ENCODE peak calls at places on chromosomes 7 and 10, in six cellular contexts. One of them, this sample, is unnamed.
A peak's percentile ranks its signal among the peaks of the same experiment; 100 is the strongest.

GRCh38 chr7:150738092-150739044 is 1.1 kb downstream of the GIMAP5 start:
- DNase-seq in HCT116: peak; percentile 26
- DNase-seq in endothelial cell of umbilical vein: peak; percentile 80
- DNase-seq in GM12878: no peak
- DNase-seq in A549: no peak
- DNase-seq in K562: no peak
- DNase-seq in this sample: no peak

GRCh38 chr7:47557986-47558670 is 23.8 kb downstream of the TNS3 start:
- DNase-seq in GM12878: no peak
- DNase-seq in A549: no peak
- DNase-seq in endothelial cell of umbilical vein: no peak
- DNase-seq in HCT116: peak; percentile 46
- DNase-seq in K562: no peak
- DNase-seq in this sample: no peak

GRCh38 chr7:133688483-133689239 is 435.8 kb downstream of the EXOC4 start:
- DNase-seq in A549: no peak
- DNase-seq in endothelial cell of umbilical vein: no peak
- DNase-seq in K562: no peak
- DNase-seq in GM12878: no peak
- DNase-seq in HCT116: no peak
- DNase-seq in this sample: peak; percentile 71

GRCh38 chr7:152395115-152395514 is 40.7 kb downstream of the KMT2C start:
- DNase-seq in K562: no peak
- DNase-seq in A549: peak; percentile 35
- DNase-seq in GM12878: no peak
- DNase-seq in endothelial cell of umbilical vein: no peak
- DNase-seq in HCT116: no peak
- DNase-seq in this sample: peak; percentile 48

GRCh38 chr7:43193905-43194304 is 81.5 kb downstream of the HECW1 start:
- DNase-seq in GM12878: no peak
- DNase-seq in K562: no peak
- DNase-seq in A549: no peak
- DNase-seq in HCT116: no peak
- DNase-seq in endothelial cell of umbilical vein: no peak
- DNase-seq in this sample: no peak

GRCh38 chr7:32336726-32337125 is 153.5 kb downstream of the LSM5 start:
- DNase-seq in K562: no peak
- DNase-seq in GM12878: no peak
- DNase-seq in endothelial cell of umbilical vein: no peak
- DNase-seq in HCT116: no peak
- DNase-seq in A549: peak; percentile 15
- DNase-seq in this sample: no peak

GRCh38 chr7:41203542-41203941 is 499.3 kb downstream of the INHBA start:
- DNase-seq in HCT116: no peak
- DNase-seq in endothelial cell of umbilical vein: no peak
- DNase-seq in GM12878: no peak
- DNase-seq in A549: no peak
- DNase-seq in K562: no peak
- DNase-seq in this sample: no peak

GRCh38 chr10:17033529-17034250 is 95.9 kb downstream of the CUBN start:
- DNase-seq in K562: no peak
- DNase-seq in endothelial cell of umbilical vein: no peak
- DNase-seq in HCT116: no peak
- DNase-seq in A549: no peak
- DNase-seq in GM12878: no peak
- DNase-seq in this sample: no peak

GRCh38 chr10:135601-136464 is 578 bp downstream of the ZMYND11 start:
- DNase-seq in K562: peak; percentile 43
- DNase-seq in HCT116: no peak
- DNase-seq in GM12878: no peak
- DNase-seq in endothelial cell of umbilical vein: peak; percentile 64
- DNase-seq in A549: peak; percentile 64
- DNase-seq in this sample: peak; percentile 79

GRCh38 chr7:102111063-102111757 is 175.5 kb upstream of the SH2B2 start:
- DNase-seq in GM12878: no peak
- DNase-seq in HCT116: no peak
- DNase-seq in K562: no peak
- DNase-seq in A549: no peak
- DNase-seq in endothelial cell of umbilical vein: no peak
- DNase-seq in this sample: no peak

GRCh38 chr10:76245951-76246495 is 814.6 kb downstream of the LRMDA start:
- DNase-seq in K562: no peak
- DNase-seq in HCT116: no peak
- DNase-seq in GM12878: no peak
- DNase-seq in A549: no peak
- DNase-seq in endothelial cell of umbilical vein: no peak
- DNase-seq in this sample: no peak

GRCh38 chr7:94654764-94655561 is 970 bp downstream of the SGCE start:
- DNase-seq in endothelial cell of umbilical vein: peak; percentile 42
- DNase-seq in HCT116: no peak
- DNase-seq in K562: no peak
- DNase-seq in A549: peak; percentile 42
- DNase-seq in GM12878: no peak
- DNase-seq in this sample: no peak

GRCh38 chr10:120978589-120979252 is 127.6 kb downstream of the WDR11 start:
- DNase-seq in GM12878: no peak
- DNase-seq in HCT116: no peak
- DNase-seq in A549: no peak
- DNase-seq in endothelial cell of umbilical vein: no peak
- DNase-seq in K562: no peak
- DNase-seq in this sample: no peak

GRCh38 chr10:131773321-131773988 is 127.4 kb upstream of the PPP2R2D start:
- DNase-seq in endothelial cell of umbilical vein: no peak
- DNase-seq in A549: no peak
- DNase-seq in K562: no peak
- DNase-seq in HCT116: no peak
- DNase-seq in GM12878: no peak
- DNase-seq in this sample: no peak

GRCh38 chr10:91798736-91799579 is 732 bp downstream of the TNKS2 start:
- DNase-seq in A549: peak; percentile 26
- DNase-seq in endothelial cell of umbilical vein: peak; percentile 65
- DNase-seq in K562: no peak
- DNase-seq in GM12878: no peak
- DNase-seq in HCT116: peak; percentile 36
- DNase-seq in this sample: peak; percentile 83

GRCh38 chr10:1061930-1062769 is 6.0 kb downstream of the WDR37 start:
- DNase-seq in HCT116: no peak
- DNase-seq in A549: no peak
- DNase-seq in endothelial cell of umbilical vein: peak; percentile 71
- DNase-seq in GM12878: no peak
- DNase-seq in K562: no peak
- DNase-seq in this sample: no peak

GRCh38 chr7:158239290-158239981 is 348.2 kb downstream of the PTPRN2 start:
- DNase-seq in GM12878: no peak
- DNase-seq in A549: no peak
- DNase-seq in endothelial cell of umbilical vein: no peak
- DNase-seq in HCT116: no peak
- DNase-seq in K562: peak; percentile 7
- DNase-seq in this sample: no peak

GRCh38 chr7:137981175-137981574 is 20.7 kb downstream of the CREB3L2 start:
- DNase-seq in K562: no peak
- DNase-seq in HCT116: no peak
- DNase-seq in GM12878: no peak
- DNase-seq in A549: peak; percentile 13
- DNase-seq in endothelial cell of umbilical vein: no peak
- DNase-seq in this sample: no peak

GRCh38 chr10:43389867-43390266 is 18.4 kb downstream of the FXYD4 start:
- DNase-seq in K562: no peak
- DNase-seq in endothelial cell of umbilical vein: no peak
- DNase-seq in GM12878: no peak
- DNase-seq in HCT116: no peak
- DNase-seq in A549: no peak
- DNase-seq in this sample: no peak

GRCh38 chr7:118264836-118265235 is 40.3 kb downstream of the ANKRD7 start:
- DNase-seq in endothelial cell of umbilical vein: no peak
- DNase-seq in A549: no peak
- DNase-seq in HCT116: no peak
- DNase-seq in GM12878: no peak
- DNase-seq in K562: no peak
- DNase-seq in this sample: peak; percentile 68

GRCh38 chr10:123183724-123184123 is 29.5 kb downstream of the BUB3 start:
- DNase-seq in GM12878: no peak
- DNase-seq in A549: no peak
- DNase-seq in HCT116: no peak
- DNase-seq in K562: no peak
- DNase-seq in endothelial cell of umbilical vein: no peak
- DNase-seq in this sample: no peak

GRCh38 chr7:94679341-94679740 is 23.4 kb upstream of the SGCE start:
- DNase-seq in K562: no peak
- DNase-seq in GM12878: no peak
- DNase-seq in A549: no peak
- DNase-seq in HCT116: no peak
- DNase-seq in endothelial cell of umbilical vein: no peak
- DNase-seq in this sample: no peak

GRCh38 chr10:124308351-124308645 is 110.4 kb downstream of the OAT start:
- DNase-seq in GM12878: no peak
- DNase-seq in K562: no peak
- DNase-seq in HCT116: no peak
- DNase-seq in A549: no peak
- DNase-seq in endothelial cell of umbilical vein: no peak
- DNase-seq in this sample: no peak

DNA sequence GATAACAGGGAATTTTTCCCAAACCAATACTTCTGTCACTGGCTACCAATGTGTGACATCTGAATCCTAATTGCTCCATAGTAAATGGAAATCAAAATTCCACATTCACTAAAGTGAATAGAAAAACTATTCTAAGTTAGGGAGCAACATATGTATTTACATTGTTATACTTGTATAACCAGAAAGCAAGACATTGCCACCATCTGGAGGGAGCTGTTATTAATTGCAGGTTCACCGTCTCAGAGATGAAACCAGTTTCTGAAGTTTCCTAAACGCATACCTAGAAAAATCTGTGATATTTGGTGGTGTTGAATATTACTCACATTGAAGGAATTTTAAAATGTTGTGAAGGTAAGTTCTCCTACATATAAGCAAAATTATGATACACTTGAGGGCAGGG is 390.1 kb downstream of the NXPH1 start:
- DNase-seq in HCT116: no peak
- DNase-seq in endothelial cell of umbilical vein: no peak
- DNase-seq in GM12878: no peak
- DNase-seq in K562: no peak
- DNase-seq in A549: peak; percentile 5
- DNase-seq in this sample: peak; percentile 6
- TF ChIP-seq CTCF in HCT116: no peak
- TF ChIP-seq CTCF in endothelial cell of umbilical vein: no peak
- TF ChIP-seq CTCF in GM12878: no peak
- TF ChIP-seq CTCF in K562: no peak
- TF ChIP-seq CTCF in A549: no peak
- TF ChIP-seq CTCF in this sample: no peak

GRCh38 chr7:139860090-139860773 is 31.2 kb downstream of the TBXAS1 start:
- DNase-seq in GM12878: no peak
- DNase-seq in A549: no peak
- DNase-seq in HCT116: no peak
- DNase-seq in K562: no peak
- DNase-seq in endothelial cell of umbilical vein: no peak
- DNase-seq in this sample: peak; percentile 91
- TF ChIP-seq MAX in GM12878: no peak
- TF ChIP-seq MAX in A549: no peak
- TF ChIP-seq MAX in HCT116: no peak
- TF ChIP-seq MAX in K562: no peak
- TF ChIP-seq MAX in endothelial cell of umbilical vein: no peak
- TF ChIP-seq MAX in this sample: peak; percentile 31

DNA sequence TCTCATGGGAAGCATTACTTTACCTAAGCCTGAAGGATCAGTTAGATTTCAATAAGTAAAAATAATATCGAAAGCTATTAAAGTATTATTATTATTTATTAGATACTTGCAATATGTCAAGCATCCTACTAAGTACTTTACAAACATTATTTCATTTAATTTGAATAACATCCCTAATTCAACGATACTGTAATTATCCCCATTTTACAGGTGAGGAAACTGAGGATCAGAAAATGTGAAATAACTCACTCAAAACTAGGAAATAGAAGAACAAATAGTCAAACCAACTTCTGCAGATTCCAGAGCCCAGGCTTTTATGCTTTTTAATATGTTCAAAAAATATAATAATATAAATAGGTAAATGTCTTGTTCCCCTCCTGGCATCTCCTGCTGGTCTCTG is 10.3 kb upstream of the PDCD4 start:
- DNase-seq in GM12878: no peak
- DNase-seq in K562: no peak
- DNase-seq in HCT116: no peak
- DNase-seq in A549: no peak
- DNase-seq in endothelial cell of umbilical vein: no peak
- DNase-seq in this sample: no peak
- H3K4me3 ChIP-seq in GM12878: no peak overlapping the region
- H3K4me3 ChIP-seq in K562: no peak overlapping the region
- H3K4me3 ChIP-seq in HCT116: no peak overlapping the region
- H3K4me3 ChIP-seq in A549: no peak overlapping the region
- H3K4me3 ChIP-seq in endothelial cell of umbilical vein: no peak overlapping the region
- H3K4me3 ChIP-seq in this sample: no peak overlapping the region

GRCh38 chr7:143286522-143286890 is 1.6 kb upstream of the CASP2 start:
- DNase-seq in GM12878: no peak
- DNase-seq in K562: no peak
- DNase-seq in endothelial cell of umbilical vein: no peak
- DNase-seq in A549: no peak
- DNase-seq in HCT116: no peak
- DNase-seq in this sample: no peak

GRCh38 chr7:143289421-143289820 is 1.3 kb downstream of the CASP2 start:
- DNase-seq in endothelial cell of umbilical vein: no peak
- DNase-seq in HCT116: no peak
- DNase-seq in GM12878: no peak
- DNase-seq in A549: no peak
- DNase-seq in K562: no peak
- DNase-seq in this sample: peak; percentile 58

GRCh38 chr7:143288836-143289235 is 685 bp downstream of the CASP2 start:
- DNase-seq in endothelial cell of umbilical vein: peak; percentile 38
- DNase-seq in HCT116: no peak
- DNase-seq in A549: no peak
- DNase-seq in K562: no peak
- DNase-seq in GM12878: no peak
- DNase-seq in this sample: peak; percentile 44

GRCh38 chr7:143287321-143287934 is 723 bp upstream of the CASP2 start:
- DNase-seq in GM12878: no peak
- DNase-seq in endothelial cell of umbilical vein: no peak
- DNase-seq in K562: no peak
- DNase-seq in HCT116: no peak
- DNase-seq in A549: no peak
- DNase-seq in this sample: no peak

GRCh38 chr7:143287935-143288826 is at the start of gene CASP2:
- DNase-seq in HCT116: peak; percentile 88
- DNase-seq in GM12878: peak; percentile 91
- DNase-seq in endothelial cell of umbilical vein: peak; percentile 99
- DNase-seq in A549: peak; percentile 98
- DNase-seq in K562: peak; percentile 100
- DNase-seq in this sample: peak; percentile 99
- TF ChIP-seq CTCF in HCT116: no peak
- TF ChIP-seq CTCF in GM12878: no peak
- TF ChIP-seq CTCF in endothelial cell of umbilical vein: peak; percentile 40
- TF ChIP-seq CTCF in A549: peak; percentile 8
- TF ChIP-seq CTCF in K562: peak; percentile 54
- TF ChIP-seq CTCF in this sample: no peak

GRCh38 chr7:8113184-8113583 is 144.6 kb downstream of the GLCCI1 start:
- DNase-seq in A549: no peak
- DNase-seq in HCT116: no peak
- DNase-seq in endothelial cell of umbilical vein: no peak
- DNase-seq in K562: no peak
- DNase-seq in GM12878: no peak
- DNase-seq in this sample: no peak
- TF ChIP-seq MAX in A549: no peak
- TF ChIP-seq MAX in HCT116: no peak
- TF ChIP-seq MAX in endothelial cell of umbilical vein: no peak
- TF ChIP-seq MAX in K562: no peak
- TF ChIP-seq MAX in GM12878: no peak
- TF ChIP-seq MAX in this sample: no peak